ENCODE peak calls at places on chromosomes 12 and 14, in ten cellular contexts. One of them, this sample, is unnamed.

GRCh38 chr14:74609721-74610120 is 2.3 kb downstream of the LTBP2 start:
- DNase-seq in aorta: no peak
- DNase-seq in ELR: no peak
- DNase-seq in esophagus squamous epithelium: no peak
- DNase-seq in posterior vena cava: no peak
- DNase-seq in effector memory CD8-positive, alpha-beta T cell: no peak
- DNase-seq in germinal center: no peak
- DNase-seq in endodermal cell: no peak
- DNase-seq in foreskin fibroblast: no peak
- DNase-seq in stimulated activated CD4-positive, alpha-beta T cell treated with anti-CD3 and anti-CD28 coated beads, Interleukin-1b, Interleukin-23, amount 100 ng/mL, for 1 hour: no peak
- DNase-seq in this sample: no peak

GRCh38 chr12:103495783-103496456 is at the start of gene C12orf42:
- DNase-seq in stimulated activated CD4-positive, alpha-beta T cell treated with anti-CD3 and anti-CD28 coated beads, Interleukin-1b, Interleukin-23, amount 100 ng/mL, for 1 hour: no peak
- DNase-seq in germinal center: peak; percentile 20
- DNase-seq in posterior vena cava: no peak
- DNase-seq in foreskin fibroblast: peak; percentile 12
- DNase-seq in esophagus squamous epithelium: no peak
- DNase-seq in ELR: peak; percentile 43
- DNase-seq in aorta: no peak
- DNase-seq in endodermal cell: peak; percentile 89
- DNase-seq in effector memory CD8-positive, alpha-beta T cell: peak; percentile 10
- DNase-seq in this sample: peak; percentile 74

GRCh38 chr12:9810721-9811120 is 16.6 kb upstream of the KLRF1 start:
- DNase-seq in ELR: no peak
- DNase-seq in esophagus squamous epithelium: no peak
- DNase-seq in endodermal cell: no peak
- DNase-seq in stimulated activated CD4-positive, alpha-beta T cell treated with anti-CD3 and anti-CD28 coated beads, Interleukin-1b, Interleukin-23, amount 100 ng/mL, for 1 hour: no peak
- DNase-seq in aorta: no peak
- DNase-seq in effector memory CD8-positive, alpha-beta T cell: no peak
- DNase-seq in germinal center: no peak
- DNase-seq in posterior vena cava: no peak
- DNase-seq in foreskin fibroblast: peak; percentile 20
- DNase-seq in this sample: no peak

GRCh38 chr12:94671917-94672316 is 21.6 kb upstream of the TMCC3 start:
- DNase-seq in ELR: no peak
- DNase-seq in effector memory CD8-positive, alpha-beta T cell: no peak
- DNase-seq in aorta: no peak
- DNase-seq in foreskin fibroblast: no peak
- DNase-seq in endodermal cell: no peak
- DNase-seq in posterior vena cava: no peak
- DNase-seq in germinal center: no peak
- DNase-seq in esophagus squamous epithelium: no peak
- DNase-seq in stimulated activated CD4-positive, alpha-beta T cell treated with anti-CD3 and anti-CD28 coated beads, Interleukin-1b, Interleukin-23, amount 100 ng/mL, for 1 hour: no peak
- DNase-seq in this sample: peak; percentile 76

GRCh38 chr12:51122844-51123243 is 39.4 kb upstream of the CSRNP2 start:
- DNase-seq in endodermal cell: no peak
- DNase-seq in aorta: no peak
- DNase-seq in esophagus squamous epithelium: no peak
- DNase-seq in germinal center: no peak
- DNase-seq in ELR: no peak
- DNase-seq in effector memory CD8-positive, alpha-beta T cell: no peak
- DNase-seq in stimulated activated CD4-positive, alpha-beta T cell treated with anti-CD3 and anti-CD28 coated beads, Interleukin-1b, Interleukin-23, amount 100 ng/mL, for 1 hour: no peak
- DNase-seq in foreskin fibroblast: no peak
- DNase-seq in posterior vena cava: no peak
- DNase-seq in this sample: no peak

GRCh38 chr12:104966677-104967076 is 8.6 kb upstream of the SLC41A2 start:
- DNase-seq in esophagus squamous epithelium: no peak
- DNase-seq in aorta: no peak
- DNase-seq in germinal center: peak; percentile 39
- DNase-seq in endodermal cell: no peak
- DNase-seq in posterior vena cava: no peak
- DNase-seq in foreskin fibroblast: no peak
- DNase-seq in effector memory CD8-positive, alpha-beta T cell: no peak
- DNase-seq in ELR: no peak
- DNase-seq in stimulated activated CD4-positive, alpha-beta T cell treated with anti-CD3 and anti-CD28 coated beads, Interleukin-1b, Interleukin-23, amount 100 ng/mL, for 1 hour: no peak
- DNase-seq in this sample: no peak

GRCh38 chr12:34398706-34399630 is 376.7 kb downstream of the ALG10 start:
- DNase-seq in aorta: peak; percentile 72
- DNase-seq in germinal center: no peak
- DNase-seq in posterior vena cava: peak; percentile 58
- DNase-seq in stimulated activated CD4-positive, alpha-beta T cell treated with anti-CD3 and anti-CD28 coated beads, Interleukin-1b, Interleukin-23, amount 100 ng/mL, for 1 hour: no peak
- DNase-seq in endodermal cell: peak; percentile 22
- DNase-seq in foreskin fibroblast: no peak
- DNase-seq in ELR: no peak
- DNase-seq in effector memory CD8-positive, alpha-beta T cell: no peak
- DNase-seq in esophagus squamous epithelium: no peak
- DNase-seq in this sample: no peak

GRCh38 chr14:35406811-35407630 is 2.5 kb upstream of the NFKBIA start:
- DNase-seq in posterior vena cava: no peak
- DNase-seq in esophagus squamous epithelium: no peak
- DNase-seq in ELR: peak; percentile 83
- DNase-seq in germinal center: peak; percentile 62
- DNase-seq in effector memory CD8-positive, alpha-beta T cell: no peak
- DNase-seq in endodermal cell: no peak
- DNase-seq in foreskin fibroblast: no peak
- DNase-seq in aorta: no peak
- DNase-seq in stimulated activated CD4-positive, alpha-beta T cell treated with anti-CD3 and anti-CD28 coated beads, Interleukin-1b, Interleukin-23, amount 100 ng/mL, for 1 hour: no peak
- DNase-seq in this sample: peak; percentile 61

GRCh38 chr12:121578230-121579189 is 2.3 kb downstream of the KDM2B start:
- DNase-seq in foreskin fibroblast: no peak
- DNase-seq in aorta: peak; percentile 79
- DNase-seq in ELR: peak; percentile 45
- DNase-seq in posterior vena cava: peak; percentile 83
- DNase-seq in germinal center: peak; percentile 41
- DNase-seq in effector memory CD8-positive, alpha-beta T cell: no peak
- DNase-seq in endodermal cell: peak; percentile 89
- DNase-seq in esophagus squamous epithelium: no peak
- DNase-seq in stimulated activated CD4-positive, alpha-beta T cell treated with anti-CD3 and anti-CD28 coated beads, Interleukin-1b, Interleukin-23, amount 100 ng/mL, for 1 hour: no peak
- DNase-seq in this sample: no peak

GRCh38 chr12:131159660-131160059 is 206.0 kb downstream of the ADGRD1 start:
- DNase-seq in posterior vena cava: no peak
- DNase-seq in aorta: no peak
- DNase-seq in endodermal cell: peak; percentile 75
- DNase-seq in stimulated activated CD4-positive, alpha-beta T cell treated with anti-CD3 and anti-CD28 coated beads, Interleukin-1b, Interleukin-23, amount 100 ng/mL, for 1 hour: no peak
- DNase-seq in effector memory CD8-positive, alpha-beta T cell: no peak
- DNase-seq in germinal center: no peak
- DNase-seq in esophagus squamous epithelium: no peak
- DNase-seq in foreskin fibroblast: no peak
- DNase-seq in ELR: no peak
- DNase-seq in this sample: no peak

GRCh38 chr12:109291531-109292341 is 17.3 kb downstream of the FOXN4 start:
- DNase-seq in posterior vena cava: peak; percentile 88
- DNase-seq in foreskin fibroblast: peak; percentile 17
- DNase-seq in stimulated activated CD4-positive, alpha-beta T cell treated with anti-CD3 and anti-CD28 coated beads, Interleukin-1b, Interleukin-23, amount 100 ng/mL, for 1 hour: no peak
- DNase-seq in aorta: peak; percentile 85
- DNase-seq in effector memory CD8-positive, alpha-beta T cell: no peak
- DNase-seq in ELR: no peak
- DNase-seq in germinal center: no peak
- DNase-seq in endodermal cell: peak; percentile 97
- DNase-seq in esophagus squamous epithelium: no peak
- DNase-seq in this sample: peak; percentile 98

GRCh38 chr12:88310069-88310468 is 168.0 kb downstream of the TMTC3 start:
- DNase-seq in esophagus squamous epithelium: no peak
- DNase-seq in effector memory CD8-positive, alpha-beta T cell: no peak
- DNase-seq in ELR: peak; percentile 83
- DNase-seq in germinal center: no peak
- DNase-seq in posterior vena cava: no peak
- DNase-seq in foreskin fibroblast: peak; percentile 94
- DNase-seq in aorta: no peak
- DNase-seq in endodermal cell: no peak
- DNase-seq in stimulated activated CD4-positive, alpha-beta T cell treated with anti-CD3 and anti-CD28 coated beads, Interleukin-1b, Interleukin-23, amount 100 ng/mL, for 1 hour: no peak
- DNase-seq in this sample: no peak

GRCh38 chr12:112107306-112107705 is 1.3 kb downstream of the NAA25 start:
- DNase-seq in aorta: no peak
- DNase-seq in esophagus squamous epithelium: no peak
- DNase-seq in endodermal cell: peak; percentile 17
- DNase-seq in germinal center: no peak
- DNase-seq in effector memory CD8-positive, alpha-beta T cell: no peak
- DNase-seq in foreskin fibroblast: no peak
- DNase-seq in stimulated activated CD4-positive, alpha-beta T cell treated with anti-CD3 and anti-CD28 coated beads, Interleukin-1b, Interleukin-23, amount 100 ng/mL, for 1 hour: no peak
- DNase-seq in ELR: peak; percentile 71
- DNase-seq in posterior vena cava: no peak
- DNase-seq in this sample: no peak

GRCh38 chr12:53595212-53595611 is 31.0 kb downstream of the ATF7 start:
- DNase-seq in endodermal cell: no peak
- DNase-seq in foreskin fibroblast: no peak
- DNase-seq in posterior vena cava: no peak
- DNase-seq in esophagus squamous epithelium: no peak
- DNase-seq in effector memory CD8-positive, alpha-beta T cell: no peak
- DNase-seq in germinal center: no peak
- DNase-seq in ELR: no peak
- DNase-seq in stimulated activated CD4-positive, alpha-beta T cell treated with anti-CD3 and anti-CD28 coated beads, Interleukin-1b, Interleukin-23, amount 100 ng/mL, for 1 hour: no peak
- DNase-seq in aorta: no peak
- DNase-seq in this sample: no peak

GRCh38 chr12:80702889-80703605 is 4.4 kb upstream of the MYF6 start:
- DNase-seq in endodermal cell: no peak
- DNase-seq in foreskin fibroblast: peak; percentile 54
- DNase-seq in ELR: peak; percentile 72
- DNase-seq in aorta: no peak
- DNase-seq in posterior vena cava: no peak
- DNase-seq in effector memory CD8-positive, alpha-beta T cell: no peak
- DNase-seq in germinal center: no peak
- DNase-seq in esophagus squamous epithelium: no peak
- DNase-seq in stimulated activated CD4-positive, alpha-beta T cell treated with anti-CD3 and anti-CD28 coated beads, Interleukin-1b, Interleukin-23, amount 100 ng/mL, for 1 hour: no peak
- DNase-seq in this sample: peak; percentile 47

GRCh38 chr14:28813810-28814209 is 47.2 kb downstream of the FOXG1 start:
- DNase-seq in germinal center: no peak
- DNase-seq in posterior vena cava: no peak
- DNase-seq in foreskin fibroblast: peak; percentile 2
- DNase-seq in endodermal cell: no peak
- DNase-seq in ELR: peak; percentile 62
- DNase-seq in effector memory CD8-positive, alpha-beta T cell: no peak
- DNase-seq in aorta: no peak
- DNase-seq in stimulated activated CD4-positive, alpha-beta T cell treated with anti-CD3 and anti-CD28 coated beads, Interleukin-1b, Interleukin-23, amount 100 ng/mL, for 1 hour: no peak
- DNase-seq in esophagus squamous epithelium: no peak
- DNase-seq in this sample: no peak

GRCh38 chr12:31928246-31929139 is 30.7 kb upstream of the RESF1 start:
- DNase-seq in posterior vena cava: no peak
- DNase-seq in germinal center: no peak
- DNase-seq in stimulated activated CD4-positive, alpha-beta T cell treated with anti-CD3 and anti-CD28 coated beads, Interleukin-1b, Interleukin-23, amount 100 ng/mL, for 1 hour: no peak
- DNase-seq in endodermal cell: no peak
- DNase-seq in aorta: no peak
- DNase-seq in ELR: no peak
- DNase-seq in esophagus squamous epithelium: no peak
- DNase-seq in foreskin fibroblast: no peak
- DNase-seq in effector memory CD8-positive, alpha-beta T cell: no peak
- DNase-seq in this sample: no peak

GRCh38 chr12:93818488-93819047 is 141.4 kb downstream of the CRADD start:
- DNase-seq in stimulated activated CD4-positive, alpha-beta T cell treated with anti-CD3 and anti-CD28 coated beads, Interleukin-1b, Interleukin-23, amount 100 ng/mL, for 1 hour: no peak
- DNase-seq in ELR: no peak
- DNase-seq in germinal center: no peak
- DNase-seq in esophagus squamous epithelium: no peak
- DNase-seq in posterior vena cava: no peak
- DNase-seq in foreskin fibroblast: no peak
- DNase-seq in effector memory CD8-positive, alpha-beta T cell: no peak
- DNase-seq in endodermal cell: no peak
- DNase-seq in aorta: no peak
- DNase-seq in this sample: no peak

GRCh38 chr14:20278414-20278813 is 27.3 kb downstream of the TTC5 start:
- DNase-seq in effector memory CD8-positive, alpha-beta T cell: no peak
- DNase-seq in endodermal cell: no peak
- DNase-seq in foreskin fibroblast: no peak
- DNase-seq in ELR: peak; percentile 41
- DNase-seq in stimulated activated CD4-positive, alpha-beta T cell treated with anti-CD3 and anti-CD28 coated beads, Interleukin-1b, Interleukin-23, amount 100 ng/mL, for 1 hour: no peak
- DNase-seq in esophagus squamous epithelium: no peak
- DNase-seq in germinal center: no peak
- DNase-seq in posterior vena cava: no peak
- DNase-seq in aorta: no peak
- DNase-seq in this sample: peak; percentile 7

GRCh38 chr12:28950049-28950448 is 199.0 kb upstream of the FAR2 start:
- DNase-seq in esophagus squamous epithelium: no peak
- DNase-seq in posterior vena cava: no peak
- DNase-seq in stimulated activated CD4-positive, alpha-beta T cell treated with anti-CD3 and anti-CD28 coated beads, Interleukin-1b, Interleukin-23, amount 100 ng/mL, for 1 hour: no peak
- DNase-seq in foreskin fibroblast: no peak
- DNase-seq in aorta: no peak
- DNase-seq in endodermal cell: no peak
- DNase-seq in germinal center: no peak
- DNase-seq in effector memory CD8-positive, alpha-beta T cell: no peak
- DNase-seq in ELR: no peak
- DNase-seq in this sample: no peak

GRCh38 chr12:28237423-28237822 is 47.2 kb downstream of the CCDC91 start:
- DNase-seq in effector memory CD8-positive, alpha-beta T cell: no peak
- DNase-seq in ELR: peak; percentile 21
- DNase-seq in esophagus squamous epithelium: no peak
- DNase-seq in endodermal cell: peak; percentile 64
- DNase-seq in aorta: no peak
- DNase-seq in germinal center: no peak
- DNase-seq in posterior vena cava: no peak
- DNase-seq in stimulated activated CD4-positive, alpha-beta T cell treated with anti-CD3 and anti-CD28 coated beads, Interleukin-1b, Interleukin-23, amount 100 ng/mL, for 1 hour: no peak
- DNase-seq in foreskin fibroblast: no peak
- DNase-seq in this sample: no peak

GRCh38 chr12:91785655-91786489 is 359.8 kb downstream of the BTG1 start:
- DNase-seq in stimulated activated CD4-positive, alpha-beta T cell treated with anti-CD3 and anti-CD28 coated beads, Interleukin-1b, Interleukin-23, amount 100 ng/mL, for 1 hour: no peak
- DNase-seq in germinal center: no peak
- DNase-seq in foreskin fibroblast: no peak
- DNase-seq in posterior vena cava: no peak
- DNase-seq in effector memory CD8-positive, alpha-beta T cell: no peak
- DNase-seq in aorta: no peak
- DNase-seq in esophagus squamous epithelium: no peak
- DNase-seq in endodermal cell: no peak
- DNase-seq in ELR: no peak
- DNase-seq in this sample: peak; percentile 57

GRCh38 chr12:49968431-49968830 is 4.3 kb upstream of the AQP6 start:
- DNase-seq in ELR: no peak
- DNase-seq in effector memory CD8-positive, alpha-beta T cell: no peak
- DNase-seq in stimulated activated CD4-positive, alpha-beta T cell treated with anti-CD3 and anti-CD28 coated beads, Interleukin-1b, Interleukin-23, amount 100 ng/mL, for 1 hour: no peak
- DNase-seq in germinal center: no peak
- DNase-seq in foreskin fibroblast: no peak
- DNase-seq in aorta: peak; percentile 70
- DNase-seq in endodermal cell: no peak
- DNase-seq in posterior vena cava: no peak
- DNase-seq in esophagus squamous epithelium: no peak
- DNase-seq in this sample: no peak

GRCh38 chr12:69685810-69686209 is 13.3 kb downstream of the BEST3 start:
- DNase-seq in stimulated activated CD4-positive, alpha-beta T cell treated with anti-CD3 and anti-CD28 coated beads, Interleukin-1b, Interleukin-23, amount 100 ng/mL, for 1 hour: no peak
- DNase-seq in endodermal cell: no peak
- DNase-seq in ELR: peak; percentile 85
- DNase-seq in germinal center: no peak
- DNase-seq in posterior vena cava: no peak
- DNase-seq in effector memory CD8-positive, alpha-beta T cell: no peak
- DNase-seq in esophagus squamous epithelium: no peak
- DNase-seq in foreskin fibroblast: peak; percentile 48
- DNase-seq in aorta: no peak
- DNase-seq in this sample: no peak

GRCh38 chr12:107761502-107761904 is 566 bp upstream of the PRDM4 start:
- DNase-seq in endodermal cell: peak; percentile 75
- DNase-seq in esophagus squamous epithelium: no peak
- DNase-seq in foreskin fibroblast: no peak
- DNase-seq in effector memory CD8-positive, alpha-beta T cell: no peak
- DNase-seq in posterior vena cava: no peak
- DNase-seq in germinal center: no peak
- DNase-seq in stimulated activated CD4-positive, alpha-beta T cell treated with anti-CD3 and anti-CD28 coated beads, Interleukin-1b, Interleukin-23, amount 100 ng/mL, for 1 hour: no peak
- DNase-seq in ELR: peak; percentile 29
- DNase-seq in aorta: no peak
- DNase-seq in this sample: no peak

GRCh38 chr12:49529409-49529808 is 9.4 kb upstream of the KCNH3 start:
- DNase-seq in germinal center: no peak
- DNase-seq in aorta: no peak
- DNase-seq in foreskin fibroblast: no peak
- DNase-seq in ELR: no peak
- DNase-seq in esophagus squamous epithelium: no peak
- DNase-seq in stimulated activated CD4-positive, alpha-beta T cell treated with anti-CD3 and anti-CD28 coated beads, Interleukin-1b, Interleukin-23, amount 100 ng/mL, for 1 hour: no peak
- DNase-seq in posterior vena cava: no peak
- DNase-seq in effector memory CD8-positive, alpha-beta T cell: no peak
- DNase-seq in endodermal cell: no peak
- DNase-seq in this sample: no peak

GRCh38 chr12:52149182-52149641 is 42.6 kb downstream of the KRT80 start:
- DNase-seq in ELR: no peak
- DNase-seq in effector memory CD8-positive, alpha-beta T cell: no peak
- DNase-seq in aorta: no peak
- DNase-seq in endodermal cell: peak; percentile 62
- DNase-seq in foreskin fibroblast: no peak
- DNase-seq in germinal center: no peak
- DNase-seq in esophagus squamous epithelium: no peak
- DNase-seq in posterior vena cava: no peak
- DNase-seq in stimulated activated CD4-positive, alpha-beta T cell treated with anti-CD3 and anti-CD28 coated beads, Interleukin-1b, Interleukin-23, amount 100 ng/mL, for 1 hour: no peak
- DNase-seq in this sample: no peak

GRCh38 chr12:27550653-27550975 is 26.6 kb downstream of the PPFIBP1 start:
- DNase-seq in effector memory CD8-positive, alpha-beta T cell: no peak
- DNase-seq in esophagus squamous epithelium: no peak
- DNase-seq in aorta: no peak
- DNase-seq in germinal center: no peak
- DNase-seq in stimulated activated CD4-positive, alpha-beta T cell treated with anti-CD3 and anti-CD28 coated beads, Interleukin-1b, Interleukin-23, amount 100 ng/mL, for 1 hour: no peak
- DNase-seq in endodermal cell: no peak
- DNase-seq in posterior vena cava: no peak
- DNase-seq in ELR: no peak
- DNase-seq in foreskin fibroblast: no peak
- DNase-seq in this sample: no peak